ENCODE peak calls at places on chromosomes 13 and 19, in six cellular contexts. One of them, this sample, is unnamed.

GRCh38 chr13:39765801-39766463 is 110.5 kb downstream of the COG6 start:
- DNase-seq in PC-3: peak; percentile 40
- DNase-seq in cardiac muscle cell: no peak
- DNase-seq in neuronal stem cell: no peak
- DNase-seq in ovary: peak; percentile 60
- DNase-seq in heart right ventricle: peak; percentile 34
- DNase-seq in this sample: peak; percentile 85

GRCh38 chr13:113627136-113627535 is 30.9 kb downstream of the ATP4B start:
- DNase-seq in cardiac muscle cell: no peak
- DNase-seq in ovary: peak; percentile 17
- DNase-seq in PC-3: no peak
- DNase-seq in heart right ventricle: peak; percentile 2
- DNase-seq in neuronal stem cell: no peak
- DNase-seq in this sample: no peak

GRCh38 chr13:34462843-34463242 is 479.2 kb upstream of the NBEA start:
- DNase-seq in ovary: no peak
- DNase-seq in neuronal stem cell: no peak
- DNase-seq in PC-3: peak; percentile 92
- DNase-seq in cardiac muscle cell: no peak
- DNase-seq in heart right ventricle: peak; percentile 12
- DNase-seq in this sample: no peak

GRCh38 chr19:42170715-42171114 is 38.5 kb upstream of the POU2F2 start:
- DNase-seq in PC-3: no peak
- DNase-seq in heart right ventricle: no peak
- DNase-seq in ovary: no peak
- DNase-seq in neuronal stem cell: no peak
- DNase-seq in cardiac muscle cell: no peak
- DNase-seq in this sample: no peak

GRCh38 chr13:86383151-86383550 is 583.9 kb upstream of the SLITRK6 start:
- DNase-seq in heart right ventricle: no peak
- DNase-seq in cardiac muscle cell: no peak
- DNase-seq in neuronal stem cell: no peak
- DNase-seq in ovary: no peak
- DNase-seq in PC-3: no peak
- DNase-seq in this sample: no peak

GRCh38 chr13:31161583-31162150 is at the start of gene HSPH1:
- DNase-seq in neuronal stem cell: peak; percentile 95
- DNase-seq in ovary: peak; percentile 99
- DNase-seq in heart right ventricle: peak; percentile 99
- DNase-seq in cardiac muscle cell: peak; percentile 98
- DNase-seq in PC-3: peak; percentile 95
- DNase-seq in this sample: peak; percentile 99

GRCh38 chr19:2524840-2525723 is 49.2 kb downstream of the GADD45B start:
- DNase-seq in cardiac muscle cell: no peak
- DNase-seq in ovary: no peak
- DNase-seq in PC-3: peak; percentile 87
- DNase-seq in neuronal stem cell: no peak
- DNase-seq in heart right ventricle: no peak
- DNase-seq in this sample: no peak

GRCh38 chr13:46666727-46667456 is 113.9 kb downstream of the LRCH1 start:
- DNase-seq in cardiac muscle cell: peak; percentile 66
- DNase-seq in PC-3: no peak
- DNase-seq in ovary: no peak
- DNase-seq in heart right ventricle: peak; percentile 45
- DNase-seq in neuronal stem cell: no peak
- DNase-seq in this sample: no peak

GRCh38 chr19:4518345-4519171 is at the start of gene PLIN4:
- DNase-seq in heart right ventricle: peak; percentile 85
- DNase-seq in ovary: peak; percentile 96
- DNase-seq in neuronal stem cell: no peak
- DNase-seq in cardiac muscle cell: no peak
- DNase-seq in PC-3: peak; percentile 89
- DNase-seq in this sample: no peak

GRCh38 chr13:110057052-110057451 is 249.9 kb downstream of the COL4A1 start:
- DNase-seq in ovary: no peak
- DNase-seq in neuronal stem cell: no peak
- DNase-seq in cardiac muscle cell: no peak
- DNase-seq in PC-3: no peak
- DNase-seq in heart right ventricle: no peak
- DNase-seq in this sample: no peak

GRCh38 chr19:14350866-14351265 is 30.4 kb upstream of the ADGRE5 start:
- DNase-seq in ovary: no peak
- DNase-seq in cardiac muscle cell: no peak
- DNase-seq in PC-3: no peak
- DNase-seq in neuronal stem cell: no peak
- DNase-seq in heart right ventricle: no peak
- DNase-seq in this sample: no peak

GRCh38 chr13:37194428-37194861 is 89.0 kb upstream of the CSNK1A1L start:
- DNase-seq in PC-3: peak; percentile 88
- DNase-seq in cardiac muscle cell: no peak
- DNase-seq in neuronal stem cell: no peak
- DNase-seq in ovary: no peak
- DNase-seq in heart right ventricle: no peak
- DNase-seq in this sample: no peak

GRCh38 chr19:5436101-5436947 is 18.9 kb upstream of the ZNRF4 start:
- DNase-seq in ovary: peak; percentile 36
- DNase-seq in heart right ventricle: no peak
- DNase-seq in neuronal stem cell: peak; percentile 89
- DNase-seq in PC-3: peak; percentile 32
- DNase-seq in cardiac muscle cell: peak; percentile 86
- DNase-seq in this sample: no peak

GRCh38 chr13:99782669-99783068 is 188.9 kb downstream of the ZIC5 start:
- DNase-seq in cardiac muscle cell: no peak
- DNase-seq in PC-3: no peak
- DNase-seq in ovary: no peak
- DNase-seq in heart right ventricle: no peak
- DNase-seq in neuronal stem cell: no peak
- DNase-seq in this sample: no peak

GRCh38 chr13:99778500-99778899 is 193.1 kb downstream of the ZIC5 start:
- DNase-seq in neuronal stem cell: no peak
- DNase-seq in cardiac muscle cell: no peak
- DNase-seq in heart right ventricle: no peak
- DNase-seq in PC-3: no peak
- DNase-seq in ovary: no peak
- DNase-seq in this sample: no peak

GRCh38 chr13:99774644-99775043 is 196.9 kb downstream of the ZIC5 start:
- DNase-seq in PC-3: no peak
- DNase-seq in heart right ventricle: no peak
- DNase-seq in cardiac muscle cell: no peak
- DNase-seq in neuronal stem cell: no peak
- DNase-seq in ovary: no peak
- DNase-seq in this sample: peak; percentile 18

DNA sequence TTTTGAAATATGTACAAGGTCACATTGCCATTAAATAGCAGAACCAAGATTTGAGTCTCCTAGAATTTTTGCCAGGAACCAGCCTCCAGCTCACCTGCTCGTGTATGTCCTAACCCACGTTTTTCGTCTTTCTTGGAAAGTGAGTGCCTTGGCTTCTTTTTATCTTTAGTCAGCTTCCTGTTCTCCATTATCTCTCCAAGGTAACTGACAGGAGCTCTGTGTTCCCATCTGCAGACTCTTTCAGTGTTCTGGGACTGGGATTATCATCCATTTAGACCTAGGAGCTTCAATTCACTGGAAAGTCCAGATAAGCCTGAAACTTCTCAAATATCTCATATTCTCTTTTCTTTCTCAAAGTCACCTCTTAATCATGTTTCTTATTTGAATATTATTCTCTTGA is 193.7 kb downstream of the ZIC5 start:
- DNase-seq in heart right ventricle: no peak
- DNase-seq in PC-3: no peak
- DNase-seq in neuronal stem cell: no peak
- DNase-seq in cardiac muscle cell: no peak
- DNase-seq in ovary: no peak
- DNase-seq in this sample: no peak
- H3K27me3 ChIP-seq in heart right ventricle: no peaks in the 10 kb centered on the region
- H3K27me3 ChIP-seq in PC-3: no peaks in the 10 kb centered on the region
- H3K27me3 ChIP-seq in neuronal stem cell: no peaks in the 10 kb centered on the region
- H3K27me3 ChIP-seq in cardiac muscle cell: no peaks in the 10 kb centered on the region
- H3K27me3 ChIP-seq in ovary: no peaks in the 10 kb centered on the region
- H3K27me3 ChIP-seq in this sample: no peaks in the 10 kb centered on the region

GRCh38 chr13:99657848-99658265 is 156.6 kb downstream of the TM9SF2 start:
- DNase-seq in neuronal stem cell: no peak
- DNase-seq in ovary: peak; percentile 43
- DNase-seq in heart right ventricle: peak; percentile 55
- DNase-seq in PC-3: no peak
- DNase-seq in cardiac muscle cell: peak; percentile 32
- DNase-seq in this sample: peak; percentile 38
- H3K27ac ChIP-seq in neuronal stem cell: peak overlapping the region; percentile 92
- H3K27ac ChIP-seq in ovary: peak overlapping the region; percentile 93
- H3K27ac ChIP-seq in heart right ventricle: peak overlapping the region; percentile 84
- H3K27ac ChIP-seq in PC-3: no peak overlapping the region
- H3K27ac ChIP-seq in cardiac muscle cell: no peak overlapping the region
- H3K27ac ChIP-seq in this sample: peak overlapping the region; percentile 74

DNA sequence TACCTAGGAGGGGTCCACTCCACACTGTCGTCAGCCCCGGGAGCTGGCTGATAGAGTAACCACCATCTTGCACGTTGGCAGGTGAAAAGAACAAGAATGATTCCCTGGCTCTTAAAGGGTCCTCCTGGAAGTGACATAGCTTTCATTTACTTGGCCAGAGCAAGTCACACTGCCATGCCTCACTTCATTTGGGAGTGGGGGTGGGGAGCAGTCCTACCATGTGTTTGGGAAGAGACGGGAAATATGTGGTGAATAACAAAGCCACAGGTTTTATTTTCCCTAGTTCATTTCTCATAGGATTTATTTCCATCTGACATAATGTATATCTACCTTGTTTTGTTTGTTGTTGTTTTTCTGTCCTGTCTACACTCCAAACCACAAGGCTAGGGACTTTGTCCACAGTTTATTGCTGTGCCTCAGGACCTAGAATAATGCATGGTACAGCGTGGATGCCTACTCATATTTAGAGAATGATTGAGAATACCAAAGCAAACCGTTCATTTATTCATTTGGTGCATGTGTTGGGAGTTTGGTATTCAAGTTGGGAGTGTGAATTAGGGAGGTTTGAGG is 26.8 kb downstream of the UBAC2 start:
- DNase-seq in ovary: no peak
- DNase-seq in PC-3: no peak
- DNase-seq in heart right ventricle: no peak
- DNase-seq in cardiac muscle cell: no peak
- DNase-seq in neuronal stem cell: no peak
- DNase-seq in this sample: no peak
- H3K4me1 ChIP-seq in ovary: peaks cover 4% of the 10 kb centered on the region
- H3K4me1 ChIP-seq in PC-3: peaks cover 28% of the 10 kb centered on the region
- H3K4me1 ChIP-seq in heart right ventricle: peaks cover 81% of the 10 kb centered on the region
- H3K4me1 ChIP-seq in cardiac muscle cell: peaks cover 10% of the 10 kb centered on the region
- H3K4me1 ChIP-seq in neuronal stem cell: peaks cover 9% of the 10 kb centered on the region
- H3K4me1 ChIP-seq in this sample: peaks cover 9% of the 10 kb centered on the region

GRCh38 chr19:45816236-45817009 is 1.3 kb upstream of the RSPH6A start:
- DNase-seq in ovary: no peak
- DNase-seq in heart right ventricle: no peak
- DNase-seq in PC-3: no peak
- DNase-seq in cardiac muscle cell: no peak
- DNase-seq in neuronal stem cell: no peak
- DNase-seq in this sample: no peak
- H3K27me3 ChIP-seq in ovary: no peaks in the 10 kb centered on the region
- H3K27me3 ChIP-seq in heart right ventricle: no peaks in the 10 kb centered on the region
- H3K27me3 ChIP-seq in PC-3: no peaks in the 10 kb centered on the region
- H3K27me3 ChIP-seq in cardiac muscle cell: no peaks in the 10 kb centered on the region
- H3K27me3 ChIP-seq in neuronal stem cell: peaks cover 8% of the 10 kb centered on the region
- H3K27me3 ChIP-seq in this sample: no peaks in the 10 kb centered on the region